ENCODE peak calls at places on chromosomes 11 and 22, in ten cellular contexts. R is tibial artery, G is cardiac fibroblast, T is choroid plexus epithelial cell, N is ovary, X is fibroblast of pulmonary artery, V is HL-60, S is thoracic aorta, H is brain microvascular endothelial cell, B is fibroblast of lung. Y is an unnamed sample.

GRCh38 chr22:23862103-23862502 is 4.4 kb downstream of the SLC2A11 start:
- DNase-seq in G (peak), H (peak), R (no peak), X (peak), N (no peak), T (peak), S (no peak), V (peak), B (peak), Y (no peak)

GRCh38 chr11:119108151-119108856 is 1.2 kb downstream of the C2CD2L start:
- DNase-seq in X (peak), N (no peak), B (no peak), V (peak), R (no peak), S (no peak), H (no peak), G (peak), T (peak), Y (no peak)

GRCh38 chr22:19062909-19063308 is 59.3 kb downstream of the DGCR2 start:
- DNase-seq in X (no peak), N (no peak), S (no peak), R (no peak), V (no peak), T (no peak), G (no peak), B (no peak), H (no peak), Y (no peak)

GRCh38 chr11:41660585-41660984 is 201.1 kb upstream of the LRRC4C start:
- DNase-seq in R (no peak), G (no peak), S (no peak), V (no peak), N (no peak), B (no peak), X (no peak), T (no peak), H (no peak), Y (no peak)

GRCh38 chr11:68204402-68204801 is 8.7 kb downstream of the KMT5B start:
- DNase-seq in T (no peak), B (no peak), X (no peak), R (no peak), N (no peak), S (no peak), V (no peak), H (no peak), G (no peak), Y (no peak)

GRCh38 chr11:32231909-32232493 is 141.1 kb downstream of the RCN1 start:
- DNase-seq in V (peak), S (no peak), N (no peak), R (no peak), H (peak), X (peak), B (peak), G (peak), T (peak), Y (no peak)

GRCh38 chr11:112769170-112769569 is 192.1 kb upstream of the NCAM1 start:
- DNase-seq in B (no peak), H (no peak), V (no peak), G (no peak), T (no peak), X (no peak), R (no peak), S (no peak), N (no peak), Y (no peak)

GRCh38 chr11:126362879-126363655 is 7.6 kb downstream of the ST3GAL4 start:
- DNase-seq in V (no peak), R (peak), N (peak), S (no peak), B (no peak), X (no peak), H (no peak), G (no peak), T (no peak), Y (no peak)

GRCh38 chr22:44439356-44440223 is 58.4 kb downstream of the RTL6 start:
- DNase-seq in R (peak), T (no peak), V (no peak), G (no peak), B (no peak), N (no peak), S (no peak), X (no peak), H (no peak), Y (no peak)

GRCh38 chr22:35310556-35311550 is 11.2 kb downstream of the TOM1 start:
- DNase-seq in T (peak), H (no peak), N (no peak), R (peak), V (no peak), X (no peak), S (no peak), G (no peak), B (peak), Y (no peak)

GRCh38 chr22:20956258-20957117 is 10.6 kb upstream of the AIFM3 start:
- DNase-seq in T (no peak), R (no peak), H (peak), N (no peak), G (peak), S (no peak), X (peak), V (peak), B (peak), Y (peak)

GRCh38 chr11:796565-797299 is 1.3 kb downstream of the SLC25A22 start:
- DNase-seq in R (no peak), S (no peak), G (no peak), B (no peak), V (no peak), X (no peak), N (no peak), T (no peak), H (no peak), Y (no peak)

GRCh38 chr11:46414899-46415298 is 23.3 kb upstream of the CHRM4 start:
- DNase-seq in V (no peak), S (no peak), H (no peak), R (no peak), G (no peak), X (no peak), N (no peak), T (no peak), B (no peak), Y (no peak)

GRCh38 chr11:114928260-114928870 is 250.0 kb downstream of the NXPE2 start:
- DNase-seq in X (no peak), T (no peak), N (no peak), S (no peak), R (no peak), B (no peak), V (no peak), G (no peak), H (no peak), Y (no peak)

GRCh38 chr22:24402460-24403192 is 24.8 kb upstream of the ADORA2A start:
- DNase-seq in X (peak), N (no peak), V (peak), G (peak), T (peak), H (peak), S (peak), B (peak), R (peak), Y (peak)

GRCh38 chr11:104968856-104969776 is 742 bp upstream of the CASP4 start:
- DNase-seq in S (peak), X (peak), B (peak), H (peak), R (peak), V (no peak), G (peak), N (peak), T (peak), Y (no peak)

GRCh38 chr11:32892355-32893090 is at the start of gene QSER1:
- DNase-seq in R (peak), G (peak), B (peak), H (peak), V (peak), X (peak), T (peak), N (peak), S (peak), Y (peak)

GRCh38 chr11:1171985-1172728 is 14.4 kb downstream of the MUC5AC start:
- DNase-seq in V (no peak), X (no peak), R (no peak), G (no peak), N (no peak), S (no peak), B (no peak), T (no peak), H (no peak), Y (no peak)

GRCh38 chr11:123477205-123477907 is 47.3 kb downstream of the GRAMD1B start:
- DNase-seq in S (no peak), V (no peak), B (no peak), G (no peak), R (no peak), T (no peak), X (no peak), H (no peak), N (no peak), Y (no peak)

GRCh38 chr11:29773656-29774264 is 243.1 kb downstream of the KCNA4 start:
- DNase-seq in N (no peak), V (no peak), S (no peak), B (peak), T (no peak), H (no peak), R (no peak), G (peak), X (peak), Y (no peak)

GRCh38 chr11:69245491-69246345 is 48.2 kb upstream of the MYEOV start:
- DNase-seq in G (no peak), S (no peak), T (no peak), R (no peak), H (no peak), X (no peak), N (no peak), V (no peak), B (no peak), Y (no peak)

GRCh38 chr11:116871248-116871647 is 33.8 kb upstream of the APOA1 start:
- DNase-seq in B (peak), V (no peak), T (peak), X (peak), N (no peak), G (peak), S (no peak), R (no peak), H (peak), Y (peak)

GRCh38 chr11:62545437-62546243 is 966 bp downstream of the AHNAK start:
- DNase-seq in S (peak), H (peak), N (peak), R (peak), V (peak), B (peak), X (peak), G (peak), T (peak), Y (peak)

GRCh38 chr11:87265915-87266314 is 228.2 kb downstream of the TMEM135 start:
- DNase-seq in R (no peak), G (no peak), X (no peak), S (no peak), T (no peak), N (no peak), H (no peak), V (no peak), B (peak), Y (no peak)

GRCh38 chr11:9754041-9754471 is 90.2 kb downstream of the SWAP70 start:
- DNase-seq in B (no peak), H (no peak), V (no peak), S (no peak), T (no peak), G (peak), N (no peak), X (no peak), R (no peak), Y (peak)

DNA sequence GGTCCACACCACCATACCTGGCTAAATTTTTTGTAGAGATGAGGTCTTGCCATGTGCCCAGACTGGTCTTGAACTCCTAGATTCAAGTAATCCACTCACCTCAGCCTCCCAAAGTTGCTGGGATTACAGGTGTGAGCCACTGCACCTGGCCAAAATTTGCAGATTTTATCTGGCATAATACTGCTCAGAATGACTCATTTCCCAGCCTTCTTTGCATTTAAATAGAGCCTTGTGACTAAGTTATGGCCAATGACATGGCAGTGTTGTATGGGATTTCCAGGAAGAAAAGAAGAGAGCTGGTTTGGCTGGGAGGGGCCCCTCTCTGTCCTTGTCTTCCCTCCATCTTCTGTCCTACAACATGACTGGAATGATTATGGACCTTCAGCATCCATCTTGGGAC is 55.8 kb downstream of the CCDC34 start:
- DNase-seq in X (no peak), G (no peak), H (no peak), S (no peak), B (no peak), V (no peak), R (no peak), T (no peak), N (no peak), Y (no peak)
- H3K4me3 ChIP-seq in X (no peak), G (no peak), H (no peak), S (no peak), B (no peak), V (no peak), R (no peak), T (no peak), N (no peak), Y (no peak)

DNA sequence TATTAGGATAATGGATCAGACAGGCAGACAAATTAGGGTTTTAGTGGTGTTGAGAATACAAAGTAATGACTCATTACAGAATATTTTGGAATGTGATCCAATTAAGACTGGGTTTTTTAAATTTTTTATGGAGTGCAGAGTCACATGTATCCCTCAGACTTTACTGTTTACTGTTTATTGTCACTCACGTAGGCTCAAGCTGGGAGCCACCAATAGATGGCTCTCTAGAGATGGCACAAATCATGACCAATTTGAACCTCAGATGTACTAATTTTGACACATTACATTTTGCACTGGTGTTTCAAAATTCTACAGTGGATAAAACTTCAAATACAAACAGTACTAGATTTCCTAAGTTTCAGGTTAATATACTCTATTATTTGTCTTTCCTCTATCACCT is 53.6 kb upstream of the ANO3 start:
- DNase-seq in X (no peak), G (no peak), N (no peak), T (no peak), R (no peak), V (no peak), S (no peak), B (no peak), H (no peak), Y (no peak)
- TF ChIP-seq CTCF in X (no peak), G (no peak), N (no peak), T (no peak), R (no peak), V (no peak), S (no peak), B (no peak), H (peak), Y (no peak)

DNA sequence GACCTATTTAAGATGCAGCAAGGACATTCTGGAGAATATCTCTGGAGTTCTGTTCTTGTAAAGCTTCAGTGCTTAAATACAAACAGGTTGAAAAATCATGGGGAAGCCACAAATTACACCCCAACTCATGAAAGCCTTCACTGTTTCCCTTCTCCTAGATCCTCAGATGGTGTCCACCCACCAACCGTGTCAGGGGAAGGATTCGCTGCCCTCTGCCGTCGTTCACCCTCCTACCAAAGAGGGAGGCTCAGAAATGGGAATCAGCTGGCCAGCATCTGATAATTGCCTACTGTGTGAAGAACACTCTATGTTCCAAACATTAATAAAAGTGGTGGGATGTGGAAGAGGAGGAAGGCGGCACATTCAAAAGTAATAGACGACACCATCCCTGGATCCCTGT is 7.4 kb upstream of the HEPACAM start:
- DNase-seq in H (no peak), B (no peak), G (no peak), V (no peak), R (no peak), N (no peak), X (no peak), S (no peak), T (no peak), Y (peak)
- H3K4me3 ChIP-seq in H (no peak), B (no peak), G (no peak), V (no peak), R (no peak), N (no peak), X (no peak), S (no peak), T (no peak), Y (no peak)

GRCh38 chr11:24437123-24437522 is 59.7 kb upstream of the LUZP2 start:
- DNase-seq in V (no peak), N (no peak), H (no peak), R (no peak), G (no peak), B (no peak), T (no peak), X (no peak), S (no peak), Y (no peak)
- TF ChIP-seq CTCF in V (no peak), N (no peak), H (no peak), R (no peak), G (no peak), B (no peak), T (no peak), X (no peak), S (no peak), Y (no peak)

GRCh38 chr11:75431533-75432525 is 1.2 kb downstream of the KLHL35 start:
- DNase-seq in H (no peak), R (no peak), S (no peak), G (no peak), T (no peak), N (no peak), B (no peak), V (no peak), X (no peak), Y (no peak)
- H3K4me3 ChIP-seq in H (no peak), R (no peak), S (no peak), G (no peak), T (no peak), N (no peak), B (no peak), V (no peak), X (no peak), Y (no peak)

GRCh38 chr22:46905834-46906233 is 143.4 kb downstream of the TBC1D22A start:
- DNase-seq in S (no peak), T (no peak), G (no peak), N (no peak), X (no peak), B (no peak), R (no peak), H (no peak), V (no peak), Y (no peak)
- TF ChIP-seq CTCF in S (no peak), T (no peak), G (no peak), N (no peak), X (no peak), B (no peak), R (no peak), H (no peak), V (no peak), Y (no peak)

DNA sequence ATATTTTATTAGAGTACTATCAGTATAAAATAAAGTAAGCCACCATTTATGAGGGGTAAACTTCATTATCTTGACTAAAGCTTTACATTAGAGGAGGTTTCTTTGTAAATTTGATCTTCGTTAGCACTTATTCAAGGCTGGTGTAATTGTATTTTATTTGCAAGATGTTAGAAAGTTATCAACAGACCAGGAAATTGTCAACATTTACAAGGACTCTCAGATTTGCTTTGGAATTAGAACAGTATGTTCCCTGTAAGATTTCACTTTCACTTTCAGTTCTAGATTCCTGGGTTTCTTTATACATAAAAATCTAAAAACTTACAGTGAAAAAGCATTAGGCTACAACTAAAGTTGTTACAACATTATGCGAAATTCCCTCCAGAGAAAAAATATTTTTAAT is 4.6 kb upstream of the BIRC3 start:
- DNase-seq in B (no peak), H (no peak), T (peak), R (no peak), N (no peak), X (peak), V (no peak), S (no peak), G (peak), Y (no peak)
- H3K4me3 ChIP-seq in B (peak), H (peak), T (no peak), R (peak), N (peak), X (peak), V (no peak), S (peak), G (peak), Y (peak)

DNA sequence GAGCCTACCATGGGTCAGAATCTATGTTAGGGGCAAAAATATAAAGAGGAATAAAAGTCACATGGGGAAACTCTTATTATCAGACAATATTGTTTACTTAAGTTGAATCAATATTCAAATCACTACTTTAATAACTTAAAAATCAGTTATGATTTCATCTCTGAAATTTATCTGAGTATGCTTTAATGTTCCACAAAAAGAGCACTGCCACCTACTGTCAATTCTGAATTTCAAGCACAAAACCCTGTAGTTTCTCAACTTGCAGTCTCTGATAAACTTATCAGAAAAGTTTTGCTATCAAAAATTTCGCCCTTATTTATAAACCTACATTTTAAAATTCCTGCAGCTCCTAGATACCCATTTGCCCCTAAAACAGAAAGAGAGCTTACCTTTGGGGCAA is 47.3 kb downstream of the RDX start:
- DNase-seq in S (no peak), V (no peak), G (peak), R (no peak), N (no peak), T (peak), B (no peak), H (no peak), X (peak), Y (peak)
- TF ChIP-seq CTCF in S (peak), V (no peak), G (no peak), R (no peak), N (no peak), T (peak), B (peak), H (peak), X (peak), Y (peak)

GRCh38 chr11:27722945-27723344 is 22.7 kb upstream of the BDNF start:
- DNase-seq in V (no peak), X (no peak), G (no peak), T (peak), R (no peak), H (peak), S (no peak), N (no peak), B (peak), Y (peak)

GRCh38 chr11:27721505-27722116 is 21.4 kb upstream of the BDNF start:
- DNase-seq in B (no peak), V (peak), S (no peak), G (no peak), X (no peak), H (no peak), T (no peak), R (no peak), N (no peak), Y (no peak)

GRCh38 chr11:27720277-27720830 is 20.1 kb upstream of the BDNF start:
- DNase-seq in N (peak), H (peak), V (no peak), G (peak), T (peak), S (no peak), B (peak), R (no peak), X (peak), Y (no peak)

GRCh38 chr11:27723685-27724084 is 23.4 kb upstream of the BDNF start:
- DNase-seq in X (no peak), N (no peak), B (no peak), V (no peak), T (peak), S (no peak), H (no peak), R (no peak), G (no peak), Y (no peak)

GRCh38 chr11:27722117-27722844 is 22.0 kb upstream of the BDNF start:
- DNase-seq in R (no peak), T (peak), V (peak), G (peak), N (no peak), B (peak), S (no peak), X (peak), H (peak), Y (no peak)
- H3K4me3 ChIP-seq in R (peak), T (peak), V (peak), G (peak), N (peak), B (peak), S (peak), X (peak), H (peak), Y (peak)

GRCh38 chr11:120318906-120319305 is 6.2 kb upstream of the TLCD5 start:
- DNase-seq in N (no peak), H (no peak), T (no peak), G (no peak), X (no peak), V (no peak), R (no peak), S (no peak), B (no peak), Y (no peak)
- TF ChIP-seq CTCF in N (no peak), H (no peak), T (no peak), G (no peak), X (no peak), V (no peak), R (no peak), S (no peak), B (no peak), Y (no peak)

Y was measured in foreskin fibroblast.